ENCODE peak calls at places on chromosomes 12 and 14, in four cellular contexts. Y is adrenal gland, G is A549, D is endothelial cell of umbilical vein. L is an unnamed sample.
A peak's percentile ranks its signal among the peaks of the same experiment; 100 is the strongest.

GRCh38 chr14:104876251-104876699 is 11.2 kb downstream of the CEP170B start:
- DNase-seq in Y (no peak), G (peak; percentile 28), D (no peak), L (no peak)

GRCh38 chr14:102795060-102795925 is 18.0 kb downstream of the TRAF3 start:
- DNase-seq in Y (peak; percentile 68), G (peak; percentile 86), D (peak; percentile 75), L (peak; percentile 29)

GRCh38 chr12:65593206-65593833 is 231.0 kb upstream of the HMGA2 start:
- DNase-seq in Y (no peak), G (no peak), D (no peak), L (no peak)

GRCh38 chr12:128820723-128821432 is 2.9 kb downstream of the SLC15A4 start:
- DNase-seq in Y (peak; percentile 59), G (no peak), D (no peak), L (no peak)

GRCh38 chr14:91282954-91283645 is 38.6 kb upstream of the GPR68 start:
- DNase-seq in Y (no peak), G (no peak), D (no peak), L (no peak)

GRCh38 chr12:86249856-86250255 is 6.3 kb downstream of the MGAT4C start:
- DNase-seq in Y (no peak), G (no peak), D (no peak), L (no peak)

GRCh38 chr12:91774471-91774921 is 371.1 kb downstream of the BTG1 start:
- DNase-seq in Y (peak; percentile 61), G (no peak), D (no peak), L (no peak)

GRCh38 chr14:77864085-77864484 is 64.2 kb downstream of the ADCK1 start:
- DNase-seq in Y (no peak), G (no peak), D (no peak), L (no peak)

GRCh38 chr12:118103601-118104382 is at the start of gene VSIG10:
- DNase-seq in Y (peak; percentile 83), G (peak; percentile 88), D (peak; percentile 74), L (peak; percentile 67)

DNA sequence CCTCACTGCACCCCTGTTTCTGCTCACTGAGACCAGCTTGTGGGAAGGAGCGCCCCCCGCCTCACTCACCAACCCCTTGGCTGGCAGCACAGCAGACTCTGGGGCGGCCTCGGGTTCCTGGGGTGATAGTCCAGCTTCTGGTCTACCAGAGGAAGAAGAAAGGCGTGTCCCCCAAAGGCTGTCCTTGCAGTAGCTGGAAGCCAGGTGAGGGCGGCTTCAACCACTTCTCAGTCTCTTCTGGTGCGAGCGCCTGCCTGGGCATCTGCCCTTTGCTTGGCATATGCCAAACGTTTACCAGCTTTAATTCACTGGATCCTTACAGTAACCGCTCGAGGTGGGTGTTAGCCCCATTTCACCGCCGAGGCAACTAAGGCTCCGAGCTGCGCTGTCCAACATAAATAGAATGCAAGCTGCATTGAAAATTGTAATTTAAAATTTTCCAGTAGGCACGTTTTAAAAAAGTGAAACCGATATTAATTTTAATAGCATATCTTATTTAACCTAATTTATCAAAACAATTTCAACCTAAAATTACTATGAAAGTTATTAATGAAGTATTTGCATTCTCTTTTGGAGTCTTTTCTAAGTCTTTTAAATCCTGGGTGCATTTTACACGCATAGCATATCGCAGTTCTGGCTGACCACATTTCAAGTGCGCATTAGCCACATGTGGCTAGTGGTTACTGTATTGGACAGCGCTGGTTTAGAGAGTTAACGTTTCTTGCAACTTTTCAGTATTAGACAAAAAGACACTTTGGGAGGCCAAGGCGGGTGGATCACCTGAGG is 872 bp downstream of the FAM177A1 start:
- DNase-seq in Y (peak; percentile 51), G (peak; percentile 51), D (peak; percentile 5), L (no peak)
- TF ChIP-seq POLR2A in Y (no peak), G (no peak), D (no peak), L (no peak)

GRCh38 chr14:24429395-24430142 is at the start of the genes CBLN3 and KHNYN:
- DNase-seq in Y (peak; percentile 95), G (peak; percentile 96), D (peak; percentile 88), L (peak; percentile 91)
- TF ChIP-seq POLR2A in Y (peak; percentile 96), G (peak; percentile 72), D (no peak), L (peak; percentile 97)

DNA sequence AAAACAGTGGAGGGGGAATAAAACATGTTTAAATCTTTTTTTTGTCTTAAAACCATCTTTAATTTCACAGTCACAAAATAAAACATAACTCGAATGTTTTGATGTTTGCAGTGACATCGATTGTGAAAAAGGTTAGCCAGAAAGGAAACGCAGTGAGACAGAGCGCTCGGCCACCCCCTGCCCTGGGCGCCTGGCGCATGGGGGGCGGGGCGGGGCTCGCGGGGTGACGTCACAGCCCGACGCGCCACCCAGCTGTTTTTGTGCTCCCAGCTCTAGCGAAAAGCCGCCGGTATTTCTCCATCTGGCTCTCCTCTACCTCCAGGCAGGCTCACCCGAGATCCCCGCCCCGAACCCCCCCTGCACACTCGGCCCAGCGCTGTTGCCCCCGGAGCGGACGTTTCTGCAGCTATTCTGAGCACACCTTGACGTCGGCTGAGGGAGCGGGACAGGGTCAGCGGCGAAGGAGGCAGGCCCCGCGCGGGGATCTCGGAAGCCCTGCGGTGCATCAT is at the start of gene GABARAPL1:
- DNase-seq in Y (peak; percentile 89), G (peak; percentile 74), D (no peak), L (peak; percentile 89)
- TF ChIP-seq POLR2A in Y (peak; percentile 46), G (no peak), D (no peak), L (peak; percentile 65)

GRCh38 chr14:68816183-68816942 is 23.5 kb upstream of the ZFP36L1 start:
- DNase-seq in Y (peak; percentile 90), G (peak; percentile 93), D (peak; percentile 89), L (peak; percentile 89)
- TF ChIP-seq POLR2A in Y (peak; percentile 53), G (peak; percentile 48), D (peak; percentile 46), L (peak; percentile 36)

DNA sequence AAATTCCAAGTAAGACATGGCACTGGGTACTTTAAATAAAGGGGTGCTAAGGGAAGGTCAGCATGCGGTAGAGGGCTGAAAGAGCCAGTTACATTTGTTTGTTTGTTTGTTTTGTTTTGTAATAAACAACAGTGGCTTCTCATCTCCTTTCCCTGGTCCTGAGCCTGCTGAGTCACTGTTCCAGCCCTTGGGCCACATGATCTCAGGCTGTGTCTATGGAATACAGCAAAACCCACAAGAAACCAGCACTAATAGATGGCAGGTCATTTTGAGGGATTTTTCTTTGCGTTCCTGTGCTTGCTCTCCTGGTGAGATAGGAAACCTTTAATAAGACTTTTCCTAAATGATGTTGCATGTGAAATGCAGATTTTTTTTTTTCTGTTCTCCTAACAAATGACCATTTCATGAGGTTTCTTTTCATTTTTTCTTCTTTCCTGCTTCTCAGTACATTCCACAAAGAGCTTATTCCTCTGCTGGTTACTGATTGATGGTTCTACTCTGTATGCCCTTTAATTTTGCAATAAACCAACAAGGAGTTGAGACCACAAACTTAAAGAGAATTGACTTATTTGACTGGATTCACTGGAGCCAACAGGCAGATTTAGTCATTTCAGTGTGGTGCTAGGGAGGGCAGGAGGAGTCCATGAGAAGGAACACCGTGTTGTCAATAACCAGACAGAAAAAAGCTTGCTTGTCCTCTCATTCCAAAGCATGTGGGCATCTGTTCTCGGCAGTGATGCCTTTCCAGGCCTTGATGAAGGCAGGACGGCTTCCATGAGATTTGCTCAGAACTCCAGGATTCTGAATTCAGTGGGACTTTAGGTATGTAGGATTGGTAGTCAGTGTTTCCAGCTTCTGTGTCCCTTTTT is 459.2 kb downstream of the RAD51B start:
- DNase-seq in Y (peak; percentile 17), G (peak; percentile 37), D (no peak), L (no peak)
- TF ChIP-seq POLR2A in Y (no peak), G (no peak), D (no peak), L (no peak)

GRCh38 chr14:52043690-52044089 is 25.2 kb downstream of the NID2 start:
- DNase-seq in Y (no peak), G (peak; percentile 73), D (peak; percentile 37), L (no peak)

GRCh38 chr14:52042371-52043037 is 26.4 kb downstream of the NID2 start:
- DNase-seq in Y (no peak), G (no peak), D (no peak), L (no peak)

GRCh38 chr14:52040598-52040997 is 28.3 kb downstream of the NID2 start:
- DNase-seq in Y (no peak), G (no peak), D (no peak), L (no peak)

GRCh38 chr14:52044791-52045522 is 23.9 kb downstream of the NID2 start:
- DNase-seq in Y (no peak), G (no peak), D (peak; percentile 42), L (no peak)

DNA sequence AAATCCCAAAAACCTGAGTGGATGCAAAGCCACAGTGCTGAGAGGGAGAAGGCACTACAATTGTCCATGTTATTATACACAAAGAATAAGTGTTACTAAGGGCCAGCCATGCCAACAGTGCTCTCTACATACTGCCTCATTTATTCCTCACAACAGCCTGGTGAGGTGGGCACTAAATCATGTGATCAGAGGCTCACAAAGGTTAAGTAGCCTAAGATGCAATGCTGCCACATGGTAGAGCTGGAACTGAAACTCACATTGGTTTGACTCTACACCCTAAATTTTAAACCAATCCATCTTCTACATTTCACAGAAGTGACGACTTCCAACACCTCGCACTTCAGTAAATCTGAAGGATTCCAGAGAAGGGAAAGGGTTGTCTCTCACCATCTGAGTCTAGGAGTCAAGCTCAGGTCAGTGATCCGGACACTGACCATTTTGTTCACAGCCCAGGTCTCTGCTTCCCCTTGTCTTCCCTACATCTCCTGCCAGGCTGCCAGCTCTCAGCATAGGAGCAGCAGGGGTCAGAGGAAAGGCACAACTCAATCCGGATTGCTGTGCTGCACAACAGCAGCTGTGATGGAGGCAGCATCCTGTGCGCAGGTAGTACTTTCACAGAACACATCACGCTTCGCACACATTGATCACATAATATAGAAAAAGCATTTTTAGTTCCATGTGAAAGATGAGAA is 29.6 kb downstream of the NID2 start:
- DNase-seq in Y (no peak), G (no peak), D (no peak), L (no peak)
- TF ChIP-seq POLR2A in Y (no peak), G (no peak), D (no peak), L (no peak)

GRCh38 chr12:57110189-57111045 is 745 bp downstream of the STAT6 start:
- DNase-seq in Y (peak; percentile 78), G (peak; percentile 64), D (peak; percentile 59), L (peak; percentile 79)
- TF ChIP-seq POLR2A in Y (peak; percentile 25), G (peak; percentile 26), D (no peak), L (peak; percentile 54)

GRCh38 chr12:7188557-7189397 is 709 bp upstream of the PEX5 start:
- DNase-seq in Y (peak; percentile 82), G (peak; percentile 79), D (peak; percentile 95), L (peak; percentile 71)
- TF ChIP-seq POLR2A in Y (no peak), G (no peak), D (no peak), L (no peak)

L was measured in uterus.